ENCODE peak calls at places on chromosomes 4 and X, in four cellular contexts. G, S, E and U are unnamed samples.

GRCh38 chr4:102641796-102642195 is 119.0 kb downstream of the MANBA start:
- DNase-seq in G (no peak), S (no peak), E (no peak), U (no peak)

GRCh38 chrX:69961365-69962072 is 88.2 kb downstream of the AWAT2 start:
- DNase-seq in G (no peak), S (no peak), E (no peak), U (no peak)

GRCh38 chr4:129328176-129328575 is 232.2 kb downstream of the C4orf33 start:
- DNase-seq in G (no peak), S (no peak), E (no peak), U (no peak)

GRCh38 chr4:158496030-158496741 is 25.5 kb upstream of the RXFP1 start:
- DNase-seq in G (peak; percentile 21), S (peak; percentile 10), E (peak; percentile 62), U (peak; percentile 21)

GRCh38 chrX:56785442-56785841 is 56.4 kb downstream of the NBDY start:
- DNase-seq in G (no peak), S (no peak), E (no peak), U (no peak)

GRCh38 chrX:13373027-13373806 is 53.4 kb upstream of the ATXN3L start:
- DNase-seq in G (no peak), S (no peak), E (no peak), U (no peak)

GRCh38 chr4:173370130-173370476 is 651 bp upstream of the SAP30 start:
- DNase-seq in G (peak; percentile 31), S (no peak), E (peak; percentile 66), U (no peak)

GRCh38 chr4:180789929-180790328 is 1453.3 kb upstream of the TENM3 start:
- DNase-seq in G (no peak), S (no peak), E (no peak), U (no peak)

GRCh38 chrX:47864785-47865184 is 28.1 kb downstream of the ZNF81 start:
- DNase-seq in G (no peak), S (no peak), E (no peak), U (no peak)

GRCh38 chr4:704198-704891 is 1.3 kb upstream of the PCGF3 start:
- DNase-seq in G (peak; percentile 35), S (no peak), E (no peak), U (no peak)

GRCh38 chr4:102449751-102450352 is 51.3 kb upstream of the NFKB1 start:
- DNase-seq in G (peak; percentile 41), S (peak; percentile 65), E (peak; percentile 64), U (peak; percentile 42)

GRCh38 chrX:6448003-6448402 is 86.9 kb downstream of the VCX3A start:
- DNase-seq in G (no peak), S (no peak), E (no peak), U (no peak)

GRCh38 chrX:69289046-69289838 is 124.0 kb upstream of the PJA1 start:
- DNase-seq in G (no peak), S (no peak), E (no peak), U (no peak)

GRCh38 chrX:69285401-69285871 is 120.2 kb upstream of the PJA1 start:
- DNase-seq in G (peak; percentile 32), S (no peak), E (no peak), U (no peak)

DNA sequence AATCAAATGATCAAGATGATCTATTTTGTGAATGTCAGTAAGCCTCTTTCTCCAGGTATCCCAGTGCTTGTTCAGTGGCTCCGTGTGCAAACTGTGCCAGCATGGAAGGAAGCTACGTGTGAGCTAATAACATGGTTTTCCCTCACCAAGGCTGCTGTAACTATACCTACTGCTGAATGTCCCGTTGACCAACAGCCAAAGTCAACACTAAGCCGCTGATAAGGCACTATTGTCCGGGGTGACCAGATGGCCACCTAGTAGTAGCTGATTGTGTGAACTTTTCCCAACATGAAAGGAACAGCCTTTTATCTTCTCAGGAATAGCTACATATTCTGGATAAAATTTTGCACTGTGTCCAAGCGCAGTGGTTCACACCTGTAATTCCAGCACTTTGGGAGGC is 58.0 kb upstream of the ABCG2 start:
- DNase-seq in G (no peak), S (peak; percentile 84), E (peak; percentile 12), U (no peak)
- H3K9ac ChIP-seq in G (no peak overlapping the region), S (no peak overlapping the region), E (no peak overlapping the region), U (no peak overlapping the region)

GRCh38 chr4:22454955-22455354 is 60.9 kb downstream of the ADGRA3 start:
- DNase-seq in G (no peak), S (no peak), E (no peak), U (no peak)
- TF ChIP-seq ELF1 in G (no peak), S (no peak), E (no peak), U (no peak)

DNA sequence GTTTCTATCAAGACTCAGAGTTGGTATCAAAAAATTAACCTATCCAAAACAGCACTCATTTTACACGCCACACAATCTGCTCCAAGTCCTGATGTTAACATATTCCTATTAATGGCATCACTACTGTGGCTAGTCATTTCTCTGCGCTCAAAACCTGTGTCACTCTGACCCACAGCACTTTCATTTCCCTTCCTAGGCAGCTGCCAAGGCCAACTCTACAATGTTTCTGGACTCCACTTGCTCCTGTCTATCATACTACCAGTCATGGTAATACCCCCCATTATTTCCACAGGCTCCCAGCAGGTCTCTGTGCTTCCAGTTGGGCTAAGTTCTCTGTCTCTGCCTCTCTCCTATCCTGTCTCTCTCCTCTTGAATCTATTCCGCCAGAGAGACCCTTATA is 323.6 kb downstream of the NR3C2 start:
- DNase-seq in G (no peak), S (no peak), E (no peak), U (no peak)
- TF ChIP-seq MAX in G (no peak), S (no peak), E (no peak), U (no peak)

DNA sequence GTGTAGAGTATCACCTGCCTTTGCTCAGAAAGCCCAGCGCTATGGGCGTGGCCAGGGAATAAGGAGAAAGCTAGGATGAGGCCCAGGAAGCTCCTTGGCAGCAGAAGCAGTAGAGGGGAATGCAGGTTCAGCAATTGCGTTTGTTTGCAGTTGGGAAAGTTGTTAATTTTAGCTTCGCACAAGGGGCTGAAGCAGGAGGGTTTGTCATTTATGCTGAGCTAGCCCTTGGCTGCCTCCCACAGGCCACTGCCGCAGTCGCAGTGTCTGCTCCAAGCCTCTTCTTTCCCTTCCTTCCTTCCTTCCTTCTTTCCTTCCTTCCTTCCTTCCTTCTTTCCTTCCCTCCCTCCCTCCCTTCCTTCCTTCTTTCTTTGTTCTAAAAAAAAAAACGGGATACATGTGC is 21.5 kb downstream of the FRMPD3 start:
- DNase-seq in G (no peak), S (no peak), E (peak; percentile 3), U (no peak)
- H3K9ac ChIP-seq in G (no peak overlapping the region), S (no peak overlapping the region), E (no peak overlapping the region), U (no peak overlapping the region)

GRCh38 chrX:134416106-134416505 is 43.9 kb upstream of the HPRT1 start:
- DNase-seq in G (no peak), S (no peak), E (no peak), U (no peak)

GRCh38 chrX:134423606-134424005 is 36.4 kb upstream of the HPRT1 start:
- DNase-seq in G (peak; percentile 5), S (peak; percentile 3), E (peak; percentile 22), U (no peak)

GRCh38 chrX:134419784-134420183 is 40.2 kb upstream of the HPRT1 start:
- DNase-seq in G (no peak), S (no peak), E (no peak), U (no peak)

GRCh38 chrX:134418317-134419113 is 41.5 kb upstream of the HPRT1 start:
- DNase-seq in G (no peak), S (peak; percentile 3), E (no peak), U (no peak)
- TF ChIP-seq ELF1 in G (no peak), S (no peak), E (no peak), U (no peak)

DNA sequence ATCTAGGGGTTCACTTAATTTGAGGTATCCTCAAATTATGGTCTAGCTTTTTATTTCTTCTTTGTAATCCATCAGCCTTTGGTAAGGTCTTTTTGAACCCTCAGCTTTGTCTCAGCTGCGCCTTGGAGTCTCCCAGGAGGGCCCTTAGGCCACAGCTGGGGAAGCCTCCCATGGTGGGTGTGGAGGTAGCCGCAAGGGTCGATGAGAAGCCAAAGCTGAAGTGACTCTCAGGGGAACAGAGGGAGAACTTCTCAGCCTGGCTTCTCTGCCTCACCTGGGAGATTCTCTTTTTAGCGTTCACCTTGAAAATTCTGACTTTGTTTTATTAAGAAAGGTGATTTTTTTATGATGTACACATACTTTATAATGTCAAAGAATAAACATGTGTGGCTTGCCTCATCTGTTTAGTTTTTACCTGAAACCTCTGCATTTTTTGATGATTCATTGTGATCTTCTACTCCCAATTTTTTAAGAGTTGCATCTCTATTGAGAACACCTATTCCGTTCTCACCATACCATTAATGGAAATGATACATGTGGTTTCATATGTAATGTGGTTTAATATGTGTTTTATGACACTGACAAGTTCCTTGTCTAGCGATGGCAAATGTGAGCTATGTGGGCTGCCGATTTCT is 25.6 kb upstream of the SLC25A4 start:
- DNase-seq in G (no peak), S (no peak), E (peak; percentile 84), U (no peak)
- TF ChIP-seq MAX in G (no peak), S (no peak), E (no peak), U (no peak)

DNA sequence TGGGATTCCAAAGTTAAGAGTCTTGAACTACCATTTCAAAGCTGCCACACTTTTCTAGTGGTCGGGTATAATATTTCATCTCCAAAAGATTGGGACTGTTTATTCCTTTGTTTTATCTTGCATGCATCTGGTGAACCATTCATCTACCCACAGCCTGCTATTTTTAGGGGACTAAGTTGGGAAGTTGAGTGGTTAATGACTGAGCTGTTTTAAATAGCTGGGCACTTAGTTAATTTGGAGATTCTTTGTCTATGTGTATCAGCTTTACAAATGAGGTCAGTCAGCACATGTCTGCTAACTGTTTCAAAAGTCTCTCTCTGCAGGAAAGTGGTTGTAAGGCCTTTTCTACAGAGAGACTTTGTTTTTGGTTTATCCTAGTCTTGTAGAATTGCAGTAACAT is 8.1 kb downstream of the BMP2K start:
- DNase-seq in G (no peak), S (no peak), E (peak; percentile 56), U (no peak)
- H3K9ac ChIP-seq in G (no peak overlapping the region), S (no peak overlapping the region), E (no peak overlapping the region), U (no peak overlapping the region)

GRCh38 chrX:136147966-136148365 is 633 bp downstream of the FHL1 start:
- DNase-seq in G (no peak), S (no peak), E (no peak), U (no peak)

GRCh38 chrX:136143714-136144113 is 3.6 kb upstream of the FHL1 start:
- DNase-seq in G (no peak), S (no peak), E (no peak), U (no peak)

GRCh38 chrX:136148391-136148790 is 1.1 kb downstream of the FHL1 start:
- DNase-seq in G (no peak), S (no peak), E (no peak), U (no peak)

GRCh38 chrX:136147320-136147901 is at the start of gene FHL1:
- DNase-seq in G (peak; percentile 90), S (no peak), E (peak; percentile 63), U (no peak)

GRCh38 chrX:136146614-136147319 is 566 bp upstream of the FHL1 start:
- DNase-seq in G (no peak), S (no peak), E (no peak), U (no peak)
- TF ChIP-seq ELF1 in G (no peak), S (no peak), E (no peak), U (no peak)

GRCh38 chrX:23312136-23312535 is 22.5 kb upstream of the PTCHD1 start:
- DNase-seq in G (no peak), S (no peak), E (no peak), U (no peak)

GRCh38 chrX:23317799-23318724 is 16.6 kb upstream of the PTCHD1 start:
- DNase-seq in G (peak; percentile 69), S (no peak), E (peak; percentile 41), U (no peak)
- TF ChIP-seq MAX in G (no peak), S (no peak), E (no peak), U (no peak)

GRCh38 chrX:40091691-40092421 is 5.9 kb downstream of the BCOR start:
- DNase-seq in G (peak; percentile 39), S (no peak), E (peak; percentile 31), U (no peak)
- H3K9ac ChIP-seq in G (no peak overlapping the region), S (no peak overlapping the region), E (peak overlapping the region; percentile 87), U (peak overlapping the region; percentile 77)